ENCODE peak calls at places on chromosomes 12 and 14, in eight cellular contexts. One of them, this sample, is unnamed. For H3K27me3, the result is how much of the 10 kb centered on the place peaks cover.

GRCh38 chr12:65734226-65734625 is 90.1 kb upstream of the HMGA2 start:
- DNase-seq in HepG2: no peak
- DNase-seq in stomach: no peak
- DNase-seq in tibial nerve: no peak
- DNase-seq in suprapubic skin: no peak
- DNase-seq in transverse colon: no peak
- DNase-seq in GM12878: no peak
- DNase-seq in SK-N-SH: no peak
- DNase-seq in this sample: no peak

GRCh38 chr12:102043928-102044327 is 17.9 kb downstream of the WASHC3 start:
- DNase-seq in HepG2: no peak
- DNase-seq in stomach: no peak
- DNase-seq in tibial nerve: no peak
- DNase-seq in suprapubic skin: no peak
- DNase-seq in transverse colon: no peak
- DNase-seq in GM12878: no peak
- DNase-seq in SK-N-SH: no peak
- DNase-seq in this sample: no peak

GRCh38 chr12:69685810-69686209 is 13.3 kb downstream of the BEST3 start:
- DNase-seq in HepG2: no peak
- DNase-seq in stomach: no peak
- DNase-seq in tibial nerve: no peak
- DNase-seq in suprapubic skin: no peak
- DNase-seq in transverse colon: no peak
- DNase-seq in GM12878: no peak
- DNase-seq in SK-N-SH: no peak
- DNase-seq in this sample: no peak

GRCh38 chr12:106739815-106740552 is 34.5 kb upstream of the RIC8B start:
- DNase-seq in HepG2: no peak
- DNase-seq in stomach: no peak
- DNase-seq in tibial nerve: no peak
- DNase-seq in suprapubic skin: no peak
- DNase-seq in transverse colon: peak
- DNase-seq in GM12878: no peak
- DNase-seq in SK-N-SH: no peak
- DNase-seq in this sample: no peak

GRCh38 chr14:104865069-104865630 is at the start of gene CEP170B:
- DNase-seq in HepG2: no peak
- DNase-seq in stomach: peak
- DNase-seq in tibial nerve: no peak
- DNase-seq in suprapubic skin: no peak
- DNase-seq in transverse colon: no peak
- DNase-seq in GM12878: no peak
- DNase-seq in SK-N-SH: peak
- DNase-seq in this sample: no peak

GRCh38 chr14:68843471-68844209 is 50.8 kb upstream of the ZFP36L1 start:
- DNase-seq in HepG2: no peak
- DNase-seq in stomach: peak
- DNase-seq in tibial nerve: peak
- DNase-seq in suprapubic skin: peak
- DNase-seq in transverse colon: peak
- DNase-seq in GM12878: no peak
- DNase-seq in SK-N-SH: peak
- DNase-seq in this sample: peak

GRCh38 chr12:4015225-4016076 is 142.3 kb upstream of the PARP11 start:
- DNase-seq in HepG2: peak
- DNase-seq in stomach: peak
- DNase-seq in tibial nerve: no peak
- DNase-seq in suprapubic skin: no peak
- DNase-seq in transverse colon: peak
- DNase-seq in GM12878: no peak
- DNase-seq in SK-N-SH: no peak
- DNase-seq in this sample: no peak

GRCh38 chr12:32918890-32919791 is 22.6 kb upstream of the PKP2 start:
- DNase-seq in HepG2: peak
- DNase-seq in stomach: no peak
- DNase-seq in tibial nerve: no peak
- DNase-seq in suprapubic skin: no peak
- DNase-seq in transverse colon: no peak
- DNase-seq in GM12878: no peak
- DNase-seq in SK-N-SH: peak
- DNase-seq in this sample: peak

DNA sequence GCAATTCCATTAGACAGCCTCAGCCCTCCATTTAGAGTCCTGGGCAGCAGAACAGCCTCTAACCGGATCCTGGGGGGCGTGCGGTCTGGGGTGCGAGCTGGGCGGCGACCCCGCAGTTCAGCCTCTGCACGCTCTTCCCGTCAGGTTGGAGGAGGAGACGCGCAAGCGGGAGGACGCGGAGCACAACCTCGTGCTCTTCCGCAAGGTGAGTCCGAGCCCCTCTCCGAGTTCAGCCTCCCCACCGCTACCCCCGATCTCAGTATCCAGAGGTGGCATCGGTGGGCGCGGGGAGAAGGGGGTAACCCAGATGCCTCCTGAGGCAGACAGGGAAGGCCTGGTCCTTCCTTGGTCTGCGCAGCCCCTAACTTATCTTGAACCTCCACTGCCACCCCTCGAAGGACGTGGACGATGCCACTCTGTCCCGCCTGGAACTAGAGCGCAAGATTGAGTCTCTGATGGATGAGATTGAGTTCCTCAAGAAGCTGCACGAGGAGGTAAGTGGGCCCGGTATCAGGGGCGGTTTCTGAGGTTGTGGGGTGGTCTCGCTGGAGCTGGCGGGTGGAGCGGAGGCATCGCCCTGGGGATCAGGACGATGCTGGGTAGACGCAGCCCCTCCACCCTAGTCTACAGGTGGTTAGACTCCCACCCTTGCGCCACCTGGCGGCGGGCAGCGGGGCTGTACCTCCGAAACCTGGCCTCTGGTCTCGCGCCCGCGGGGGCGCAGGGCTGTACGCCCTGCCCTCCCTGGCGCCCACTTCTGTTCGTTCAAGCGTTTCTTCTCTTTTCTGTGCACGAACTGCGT is 1.3 kb downstream of the PRPH start:
- DNase-seq in HepG2: peak
- DNase-seq in stomach: peak
- DNase-seq in tibial nerve: no peak
- DNase-seq in suprapubic skin: no peak
- DNase-seq in transverse colon: peak
- DNase-seq in GM12878: no peak
- DNase-seq in SK-N-SH: peak
- DNase-seq in this sample: peak
- H3K27me3 ChIP-seq in HepG2: half or more
- H3K27me3 ChIP-seq in stomach: half or more
- H3K27me3 ChIP-seq in tibial nerve: half or more
- H3K27me3 ChIP-seq in suprapubic skin: half or more
- H3K27me3 ChIP-seq in transverse colon: half or more
- H3K27me3 ChIP-seq in GM12878: under half
- H3K27me3 ChIP-seq in SK-N-SH: under half
- H3K27me3 ChIP-seq in this sample: under half

GRCh38 chr12:53789570-53789969 is 37.8 kb upstream of the CISTR start:
- DNase-seq in HepG2: no peak
- DNase-seq in stomach: no peak
- DNase-seq in tibial nerve: no peak
- DNase-seq in suprapubic skin: no peak
- DNase-seq in transverse colon: no peak
- DNase-seq in GM12878: no peak
- DNase-seq in SK-N-SH: no peak
- DNase-seq in this sample: no peak

GRCh38 chr12:53795927-53796326 is 44.1 kb upstream of the CISTR start:
- DNase-seq in HepG2: no peak
- DNase-seq in stomach: no peak
- DNase-seq in tibial nerve: no peak
- DNase-seq in suprapubic skin: no peak
- DNase-seq in transverse colon: no peak
- DNase-seq in GM12878: no peak
- DNase-seq in SK-N-SH: no peak
- DNase-seq in this sample: no peak

GRCh38 chr12:53788892-53789291 is 37.1 kb upstream of the CISTR start:
- DNase-seq in HepG2: no peak
- DNase-seq in stomach: no peak
- DNase-seq in tibial nerve: no peak
- DNase-seq in suprapubic skin: no peak
- DNase-seq in transverse colon: no peak
- DNase-seq in GM12878: no peak
- DNase-seq in SK-N-SH: no peak
- DNase-seq in this sample: no peak

GRCh38 chr12:53793221-53793620 is 41.4 kb upstream of the CISTR start:
- DNase-seq in HepG2: no peak
- DNase-seq in stomach: no peak
- DNase-seq in tibial nerve: no peak
- DNase-seq in suprapubic skin: no peak
- DNase-seq in transverse colon: no peak
- DNase-seq in GM12878: no peak
- DNase-seq in SK-N-SH: no peak
- DNase-seq in this sample: no peak

GRCh38 chr12:53791735-53792326 is 40.1 kb upstream of the CISTR start:
- DNase-seq in HepG2: no peak
- DNase-seq in stomach: peak
- DNase-seq in tibial nerve: no peak
- DNase-seq in suprapubic skin: no peak
- DNase-seq in transverse colon: no peak
- DNase-seq in GM12878: no peak
- DNase-seq in SK-N-SH: no peak
- DNase-seq in this sample: no peak
- TF ChIP-seq EP300 in HepG2: no peak
- TF ChIP-seq EP300 in stomach: no peak
- TF ChIP-seq EP300 in tibial nerve: no peak
- TF ChIP-seq EP300 in suprapubic skin: no peak
- TF ChIP-seq EP300 in transverse colon: no peak
- TF ChIP-seq EP300 in GM12878: no peak
- TF ChIP-seq EP300 in SK-N-SH: no peak
- TF ChIP-seq EP300 in this sample: no peak

GRCh38 chr12:2053675-2054070 is 886 bp downstream of the CACNA1C start:
- DNase-seq in HepG2: no peak
- DNase-seq in stomach: no peak
- DNase-seq in tibial nerve: no peak
- DNase-seq in suprapubic skin: no peak
- DNase-seq in transverse colon: no peak
- DNase-seq in GM12878: no peak
- DNase-seq in SK-N-SH: peak
- DNase-seq in this sample: peak
- H3K27me3 ChIP-seq in HepG2: half or more
- H3K27me3 ChIP-seq in stomach: half or more
- H3K27me3 ChIP-seq in tibial nerve: under half
- H3K27me3 ChIP-seq in suprapubic skin: half or more
- H3K27me3 ChIP-seq in transverse colon: half or more
- H3K27me3 ChIP-seq in GM12878: under half
- H3K27me3 ChIP-seq in SK-N-SH: under half
- H3K27me3 ChIP-seq in this sample: under half

GRCh38 chr12:95858451-95859343 is at the start of gene SNRPF:
- DNase-seq in HepG2: peak
- DNase-seq in stomach: peak
- DNase-seq in tibial nerve: peak
- DNase-seq in suprapubic skin: peak
- DNase-seq in transverse colon: peak
- DNase-seq in GM12878: peak
- DNase-seq in SK-N-SH: peak
- DNase-seq in this sample: peak

GRCh38 chr12:95859947-95860850 is 1.4 kb downstream of the SNRPF start:
- DNase-seq in HepG2: no peak
- DNase-seq in stomach: no peak
- DNase-seq in tibial nerve: no peak
- DNase-seq in suprapubic skin: no peak
- DNase-seq in transverse colon: no peak
- DNase-seq in GM12878: no peak
- DNase-seq in SK-N-SH: no peak
- DNase-seq in this sample: no peak

GRCh38 chr12:95857151-95857550 is 1.6 kb upstream of the SNRPF start:
- DNase-seq in HepG2: peak
- DNase-seq in stomach: no peak
- DNase-seq in tibial nerve: no peak
- DNase-seq in suprapubic skin: no peak
- DNase-seq in transverse colon: no peak
- DNase-seq in GM12878: no peak
- DNase-seq in SK-N-SH: no peak
- DNase-seq in this sample: no peak

GRCh38 chr12:95857799-95858198 is 953 bp upstream of the SNRPF start:
- DNase-seq in HepG2: no peak
- DNase-seq in stomach: no peak
- DNase-seq in tibial nerve: no peak
- DNase-seq in suprapubic skin: no peak
- DNase-seq in transverse colon: no peak
- DNase-seq in GM12878: no peak
- DNase-seq in SK-N-SH: no peak
- DNase-seq in this sample: no peak

DNA sequence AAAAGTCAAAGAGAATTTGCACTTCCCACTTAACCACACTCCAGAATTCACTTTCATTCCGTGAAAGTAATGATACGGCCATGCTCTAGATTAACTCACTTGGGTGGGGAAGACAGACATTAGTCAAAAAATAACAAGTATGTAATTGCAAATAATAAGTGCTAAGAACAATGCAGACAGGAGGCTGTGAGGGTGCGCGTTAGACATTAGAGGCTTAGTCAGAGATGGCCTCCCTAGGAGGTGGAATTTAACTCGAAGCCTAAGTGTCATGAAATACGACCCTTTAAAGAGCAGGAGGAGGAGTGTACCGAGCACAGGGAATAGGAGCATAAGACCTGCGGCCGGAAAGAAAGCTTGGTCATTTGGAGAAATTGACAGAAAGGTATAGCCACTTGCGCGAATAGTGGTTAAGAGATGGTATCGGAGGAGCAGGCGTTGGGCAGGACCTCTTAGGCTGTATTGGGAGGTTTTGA is 628 bp downstream of the SNRPF start:
- DNase-seq in HepG2: peak
- DNase-seq in stomach: no peak
- DNase-seq in tibial nerve: no peak
- DNase-seq in suprapubic skin: no peak
- DNase-seq in transverse colon: no peak
- DNase-seq in GM12878: no peak
- DNase-seq in SK-N-SH: peak
- DNase-seq in this sample: no peak
- TF ChIP-seq EP300 in HepG2: no peak
- TF ChIP-seq EP300 in stomach: no peak
- TF ChIP-seq EP300 in tibial nerve: no peak
- TF ChIP-seq EP300 in suprapubic skin: no peak
- TF ChIP-seq EP300 in transverse colon: no peak
- TF ChIP-seq EP300 in GM12878: no peak
- TF ChIP-seq EP300 in SK-N-SH: no peak
- TF ChIP-seq EP300 in this sample: no peak

GRCh38 chr12:53990311-53991076 is 5.5 kb downstream of the HOXC10 start:
- DNase-seq in HepG2: no peak
- DNase-seq in stomach: no peak
- DNase-seq in tibial nerve: no peak
- DNase-seq in suprapubic skin: no peak
- DNase-seq in transverse colon: no peak
- DNase-seq in GM12878: no peak
- DNase-seq in SK-N-SH: no peak
- DNase-seq in this sample: no peak
- H3K27me3 ChIP-seq in HepG2: under half
- H3K27me3 ChIP-seq in stomach: half or more
- H3K27me3 ChIP-seq in tibial nerve: half or more
- H3K27me3 ChIP-seq in suprapubic skin: under half
- H3K27me3 ChIP-seq in transverse colon: half or more
- H3K27me3 ChIP-seq in GM12878: under half
- H3K27me3 ChIP-seq in SK-N-SH: half or more
- H3K27me3 ChIP-seq in this sample: under half

DNA sequence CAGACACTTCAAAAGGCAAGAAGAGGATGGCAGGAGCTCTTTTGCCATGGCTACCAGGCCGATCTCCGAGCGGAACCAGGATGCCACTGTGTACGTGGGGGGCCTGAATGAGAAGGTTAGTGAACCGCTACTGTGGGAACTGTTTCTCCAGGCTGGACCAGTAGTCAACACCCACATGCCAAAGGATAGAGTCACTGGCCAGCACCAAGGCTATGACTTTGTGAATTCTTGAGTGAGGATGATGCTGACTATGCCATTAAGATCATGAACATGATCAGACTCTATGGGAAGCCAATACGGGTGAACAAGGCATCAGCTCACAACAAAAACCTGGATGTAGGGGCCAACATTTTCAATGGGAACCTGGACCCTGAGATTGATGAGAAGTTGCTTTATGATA is 9.8 kb downstream of the GARIN2 start:
- DNase-seq in HepG2: no peak
- DNase-seq in stomach: no peak
- DNase-seq in tibial nerve: no peak
- DNase-seq in suprapubic skin: no peak
- DNase-seq in transverse colon: no peak
- DNase-seq in GM12878: no peak
- DNase-seq in SK-N-SH: no peak
- DNase-seq in this sample: no peak
- TF ChIP-seq EP300 in HepG2: no peak
- TF ChIP-seq EP300 in stomach: no peak
- TF ChIP-seq EP300 in tibial nerve: no peak
- TF ChIP-seq EP300 in suprapubic skin: no peak
- TF ChIP-seq EP300 in transverse colon: no peak
- TF ChIP-seq EP300 in GM12878: no peak
- TF ChIP-seq EP300 in SK-N-SH: no peak
- TF ChIP-seq EP300 in this sample: no peak

This sample was measured in ovary.